ENCODE peak calls at places on chromosomes 1 and 21, in seven cellular contexts. N is ovary, J is sigmoid colon, C is stomach, A is tibial nerve, S is H1, I is A549. L is an unnamed sample.

GRCh38 chr1:77991638-77992037 is 12.8 kb upstream of the FUBP1 start:
- DNase-seq in N (no peak), J (no peak), C (no peak), A (no peak), S (no peak), I (no peak), L (no peak)

GRCh38 chr1:205581321-205581980 is 50.4 kb downstream of the ELK4 start:
- DNase-seq in N (no peak), J (peak; percentile 44), C (peak; percentile 20), A (no peak), S (no peak), I (no peak), L (no peak)

GRCh38 chr21:28485301-28486022 is 507.2 kb downstream of the LTN1 start:
- DNase-seq in N (no peak), J (no peak), C (no peak), A (no peak), S (no peak), I (no peak), L (no peak)

GRCh38 chr1:7587726-7588456 is 183.2 kb upstream of the VAMP3 start:
- DNase-seq in N (no peak), J (peak; percentile 58), C (no peak), A (no peak), S (no peak), I (no peak), L (no peak)

GRCh38 chr1:119347858-119348257 is 20.7 kb upstream of the HAO2 start:
- DNase-seq in N (no peak), J (no peak), C (no peak), A (no peak), S (no peak), I (no peak), L (no peak)

GRCh38 chr1:160578694-160579191 is 553 bp downstream of the CD84 start:
- DNase-seq in N (no peak), J (no peak), C (no peak), A (no peak), S (no peak), I (no peak), L (no peak)

GRCh38 chr1:235326719-235327558 is 1.0 kb downstream of the ARID4B start:
- DNase-seq in N (peak; percentile 12), J (peak; percentile 72), C (peak; percentile 34), A (peak; percentile 23), S (no peak), I (peak; percentile 22), L (peak; percentile 59)

GRCh38 chr21:16580661-16581060 is 850.9 kb downstream of the USP25 start:
- DNase-seq in N (no peak), J (no peak), C (no peak), A (no peak), S (no peak), I (no peak), L (no peak)

GRCh38 chr1:3831689-3832088 is 25.3 kb downstream of the CEP104 start:
- DNase-seq in N (no peak), J (no peak), C (no peak), A (no peak), S (no peak), I (no peak), L (no peak)

GRCh38 chr1:17075470-17076255 is 21.8 kb upstream of the SDHB start:
- DNase-seq in N (no peak), J (no peak), C (no peak), A (no peak), S (peak; percentile 19), I (peak; percentile 57), L (no peak)

GRCh38 chr1:172940170-172940855 is 110.4 kb downstream of the TNFSF18 start:
- DNase-seq in N (no peak), J (no peak), C (no peak), A (no peak), S (no peak), I (no peak), L (no peak)

DNA sequence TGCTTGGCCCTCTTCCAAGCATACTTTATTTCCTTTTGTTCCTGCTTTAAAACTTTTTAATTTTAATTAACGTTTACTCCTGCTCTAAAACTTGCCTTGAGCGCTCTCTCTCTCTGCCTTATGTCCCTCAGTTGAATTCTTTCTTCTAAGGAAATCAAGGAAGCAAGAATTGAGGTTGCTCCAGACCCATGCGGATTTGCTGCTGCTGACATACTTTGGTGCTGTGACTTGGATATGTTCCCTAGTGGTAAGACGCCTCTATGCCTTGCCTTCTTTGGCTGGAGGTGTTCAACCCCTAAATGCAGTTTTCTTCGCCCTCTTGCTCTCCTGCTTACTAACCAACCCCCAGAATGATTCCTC is 148.1 kb downstream of the ADSS2 start:
- DNase-seq in N (no peak), J (no peak), C (no peak), A (no peak), S (no peak), I (no peak), L (no peak)
- H3K27ac ChIP-seq in N (peak overlapping the region; percentile 51), J (no peak overlapping the region), C (peak overlapping the region; percentile 57), A (no peak overlapping the region), S (no peak overlapping the region), I (peak overlapping the region; percentile 79), L (peak overlapping the region; percentile 71)

GRCh38 chr1:1230656-1231399 is 973 bp downstream of the SDF4 start:
- DNase-seq in N (no peak), J (no peak), C (no peak), A (no peak), S (no peak), I (peak; percentile 68), L (peak; percentile 50)
- H3K4me1 ChIP-seq in N (peaks cover 19% of the 10 kb centered on the region), J (peaks cover 29% of the 10 kb centered on the region), C (peaks cover 40% of the 10 kb centered on the region), A (no peaks in the 10 kb centered on the region), S (no peaks in the 10 kb centered on the region), I (peaks cover 18% of the 10 kb centered on the region), L (peaks cover 27% of the 10 kb centered on the region)

GRCh38 chr1:58072450-58072849 is 474.1 kb downstream of the OMA1 start:
- DNase-seq in N (no peak), J (no peak), C (no peak), A (no peak), S (no peak), I (no peak), L (no peak)
- TF ChIP-seq EP300 in N (no peak), J (no peak), C (no peak), A (no peak), S (no peak), I (no peak), L (no peak)

GRCh38 chr1:95276429-95276828 is 42.4 kb downstream of the RWDD3 start:
- DNase-seq in N (no peak), J (no peak), C (no peak), A (no peak), S (no peak), I (no peak), L (no peak)
- H3K27ac ChIP-seq in N (no peak overlapping the region), J (no peak overlapping the region), C (no peak overlapping the region), A (no peak overlapping the region), S (no peak overlapping the region), I (no peak overlapping the region), L (no peak overlapping the region)

L was measured in upper lobe of left lung.